ENCODE peak calls at places on chromosomes 7 and 10, in seven cellular contexts. A, K, Y, S, F, R and V are unnamed samples.

GRCh38 chr10:25059990-25060389 is 43.6 kb downstream of the THNSL1 start:
- DNase-seq in A (peak), K (no peak), Y (no peak), S (peak), F (peak), R (peak), V (no peak)

GRCh38 chr10:132716691-132717490 is 69.1 kb downstream of the NKX6-2 start:
- DNase-seq in A (no peak), K (no peak), Y (peak), S (no peak), F (no peak), R (no peak), V (no peak)

GRCh38 chr10:116268976-116269375 is 4.0 kb downstream of the GFRA1 start:
- DNase-seq in A (no peak), K (no peak), Y (no peak), S (no peak), F (peak), R (no peak), V (no peak)

GRCh38 chr7:120442838-120443237 is 169.9 kb downstream of the KCND2 start:
- DNase-seq in A (no peak), K (no peak), Y (no peak), S (no peak), F (no peak), R (no peak), V (no peak)

GRCh38 chr7:140656548-140657515 is 15.9 kb upstream of the ADCK2 start:
- DNase-seq in A (peak), K (no peak), Y (no peak), S (no peak), F (peak), R (no peak), V (no peak)

GRCh38 chr7:70676243-70676642 is 455.7 kb upstream of the GALNT17 start:
- DNase-seq in A (no peak), K (no peak), Y (no peak), S (no peak), F (no peak), R (no peak), V (no peak)

GRCh38 chr7:22251284-22251683 is 105.7 kb downstream of the RAPGEF5 start:
- DNase-seq in A (no peak), K (no peak), Y (no peak), S (no peak), F (no peak), R (no peak), V (no peak)

GRCh38 chr10:47062801-47063200 is 151.6 kb downstream of the PTPN20 start:
- DNase-seq in A (no peak), K (no peak), Y (no peak), S (no peak), F (no peak), R (no peak), V (peak)

GRCh38 chr7:87057210-87057609 is 2.2 kb downstream of the ELAPOR2 start:
- DNase-seq in A (no peak), K (no peak), Y (no peak), S (no peak), F (no peak), R (no peak), V (no peak)

GRCh38 chr10:7185367-7185690 is 225.5 kb downstream of the SFMBT2 start:
- DNase-seq in A (no peak), K (no peak), Y (no peak), S (no peak), F (no peak), R (no peak), V (no peak)

GRCh38 chr7:73549176-73549575 is 8.3 kb downstream of the BCL7B start:
- DNase-seq in A (no peak), K (no peak), Y (no peak), S (no peak), F (no peak), R (no peak), V (no peak)